ENCODE peak calls at places on chromosome 17, in four cellular contexts. One of them, this sample, is unnamed.

GRCh38 chr17:3911271-3912053 is 4.8 kb downstream of the P2RX1 start:
- DNase-seq in thoracic aorta: no peak
- DNase-seq in hepatocyte: no peak
- DNase-seq in endothelial cell of umbilical vein: no peak
- DNase-seq in this sample: no peak

GRCh38 chr17:41417576-41418015 is 6.8 kb downstream of the KRT37 start:
- DNase-seq in thoracic aorta: no peak
- DNase-seq in hepatocyte: peak
- DNase-seq in endothelial cell of umbilical vein: no peak
- DNase-seq in this sample: no peak

GRCh38 chr17:7444682-7445010 is 215 bp upstream of the CHRNB1 start:
- DNase-seq in thoracic aorta: no peak
- DNase-seq in hepatocyte: no peak
- DNase-seq in endothelial cell of umbilical vein: no peak
- DNase-seq in this sample: no peak

GRCh38 chr17:80068301-80069160 is 32.1 kb downstream of the CCDC40 start:
- DNase-seq in thoracic aorta: no peak
- DNase-seq in hepatocyte: peak
- DNase-seq in endothelial cell of umbilical vein: peak
- DNase-seq in this sample: no peak

GRCh38 chr17:49193513-49194296 is 16.7 kb downstream of the GNGT2 start:
- DNase-seq in thoracic aorta: no peak
- DNase-seq in hepatocyte: peak
- DNase-seq in endothelial cell of umbilical vein: peak
- DNase-seq in this sample: no peak

GRCh38 chr17:69358688-69359596 is 32.0 kb upstream of the ABCA5 start:
- DNase-seq in thoracic aorta: no peak
- DNase-seq in hepatocyte: peak
- DNase-seq in endothelial cell of umbilical vein: peak
- DNase-seq in this sample: no peak

GRCh38 chr17:79133214-79133613 is 58.6 kb downstream of the ENGASE start:
- DNase-seq in thoracic aorta: no peak
- DNase-seq in hepatocyte: no peak
- DNase-seq in endothelial cell of umbilical vein: no peak
- DNase-seq in this sample: no peak

GRCh38 chr17:31792007-31792585 is 66.9 kb downstream of the COPRS start:
- DNase-seq in thoracic aorta: no peak
- DNase-seq in hepatocyte: no peak
- DNase-seq in endothelial cell of umbilical vein: no peak
- DNase-seq in this sample: no peak

GRCh38 chr17:43791589-43791988 is 11.4 kb downstream of the CFAP97D1 start:
- DNase-seq in thoracic aorta: no peak
- DNase-seq in hepatocyte: no peak
- DNase-seq in endothelial cell of umbilical vein: peak
- DNase-seq in this sample: no peak

GRCh38 chr17:16282522-16282921 is 65.5 kb downstream of the PIGL start:
- DNase-seq in thoracic aorta: no peak
- DNase-seq in hepatocyte: no peak
- DNase-seq in endothelial cell of umbilical vein: peak
- DNase-seq in this sample: no peak

GRCh38 chr17:44176671-44177501 is 6.4 kb downstream of the ASB16 start:
- DNase-seq in thoracic aorta: no peak
- DNase-seq in hepatocyte: peak
- DNase-seq in endothelial cell of umbilical vein: no peak
- DNase-seq in this sample: no peak

GRCh38 chr17:55177159-55177913 is 87.4 kb upstream of the HLF start:
- DNase-seq in thoracic aorta: no peak
- DNase-seq in hepatocyte: no peak
- DNase-seq in endothelial cell of umbilical vein: peak
- DNase-seq in this sample: no peak

GRCh38 chr17:39665642-39666221 is 583 bp downstream of the TCAP start:
- DNase-seq in thoracic aorta: no peak
- DNase-seq in hepatocyte: no peak
- DNase-seq in endothelial cell of umbilical vein: no peak
- DNase-seq in this sample: no peak

GRCh38 chr17:43418441-43419374 is 19.9 kb downstream of the ARL4D start:
- DNase-seq in thoracic aorta: no peak
- DNase-seq in hepatocyte: peak
- DNase-seq in endothelial cell of umbilical vein: no peak
- DNase-seq in this sample: peak

GRCh38 chr17:6639651-6640535 is 618 bp downstream of the KIAA0753 start:
- DNase-seq in thoracic aorta: no peak
- DNase-seq in hepatocyte: peak
- DNase-seq in endothelial cell of umbilical vein: peak
- DNase-seq in this sample: no peak

GRCh38 chr17:61286449-61286848 is 113.2 kb upstream of the TBX2 start:
- DNase-seq in thoracic aorta: no peak
- DNase-seq in hepatocyte: no peak
- DNase-seq in endothelial cell of umbilical vein: no peak
- DNase-seq in this sample: no peak

GRCh38 chr17:82684207-82684903 is 14.1 kb downstream of the RAB40B start:
- DNase-seq in thoracic aorta: no peak
- DNase-seq in hepatocyte: peak
- DNase-seq in endothelial cell of umbilical vein: no peak
- DNase-seq in this sample: no peak

GRCh38 chr17:11555530-11555929 is 42.7 kb upstream of the DNAH9 start:
- DNase-seq in thoracic aorta: no peak
- DNase-seq in hepatocyte: no peak
- DNase-seq in endothelial cell of umbilical vein: no peak
- DNase-seq in this sample: no peak

GRCh38 chr17:30232822-30233427 is 2.6 kb downstream of the SLC6A4 start:
- DNase-seq in thoracic aorta: no peak
- DNase-seq in hepatocyte: peak
- DNase-seq in endothelial cell of umbilical vein: no peak
- DNase-seq in this sample: no peak

GRCh38 chr17:80724723-80725388 is 180.2 kb downstream of the RPTOR start:
- DNase-seq in thoracic aorta: no peak
- DNase-seq in hepatocyte: peak
- DNase-seq in endothelial cell of umbilical vein: no peak
- DNase-seq in this sample: peak

GRCh38 chr17:82296511-82297279 is 20.7 kb downstream of the CD7 start:
- DNase-seq in thoracic aorta: no peak
- DNase-seq in hepatocyte: no peak
- DNase-seq in endothelial cell of umbilical vein: no peak
- DNase-seq in this sample: no peak

GRCh38 chr17:81479175-81479574 is 33.4 kb downstream of the ACTG1 start:
- DNase-seq in thoracic aorta: no peak
- DNase-seq in hepatocyte: no peak
- DNase-seq in endothelial cell of umbilical vein: no peak
- DNase-seq in this sample: no peak

GRCh38 chr17:2050871-2051387 is 4.0 kb upstream of the HIC1 start:
- DNase-seq in thoracic aorta: no peak
- DNase-seq in hepatocyte: peak
- DNase-seq in endothelial cell of umbilical vein: no peak
- DNase-seq in this sample: no peak

DNA sequence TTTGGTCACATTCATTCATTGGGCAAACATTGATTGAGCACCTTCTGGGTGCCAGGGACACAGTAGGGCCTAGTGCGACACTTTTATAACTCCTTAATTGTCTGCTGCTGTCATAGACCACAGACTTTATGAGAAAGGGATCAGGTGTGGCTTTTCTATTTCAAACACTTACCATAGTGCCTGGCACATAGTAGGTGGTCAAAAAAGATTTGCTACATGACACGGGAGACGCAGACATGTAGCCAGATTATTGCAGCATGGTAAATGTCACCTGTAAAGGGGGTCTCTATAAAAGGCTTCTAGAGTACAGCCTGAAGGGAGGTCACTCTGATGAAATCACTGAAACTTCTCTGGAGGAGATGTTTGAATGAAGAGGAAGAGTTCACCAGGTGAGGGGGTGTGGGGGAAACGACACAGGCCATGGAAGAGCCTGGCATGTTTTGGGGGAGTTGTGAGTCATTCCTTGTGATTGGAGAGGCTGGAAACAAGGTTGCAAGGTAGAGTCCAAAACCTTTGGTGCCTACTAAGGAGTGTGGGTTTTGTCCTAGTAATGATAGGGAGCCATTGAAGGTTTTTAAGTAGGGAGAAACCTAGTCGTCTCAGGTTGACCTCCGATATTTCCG is 1.6 kb downstream of the RSAD1 start:
- DNase-seq in thoracic aorta: no peak
- DNase-seq in hepatocyte: no peak
- DNase-seq in endothelial cell of umbilical vein: no peak
- DNase-seq in this sample: no peak
- H3K4me3 ChIP-seq in thoracic aorta: peak
- H3K4me3 ChIP-seq in hepatocyte: no peak
- H3K4me3 ChIP-seq in endothelial cell of umbilical vein: no peak
- H3K4me3 ChIP-seq in this sample: no peak

GRCh38 chr17:73657473-73658116 is 13.3 kb upstream of the SDK2 start:
- DNase-seq in thoracic aorta: no peak
- DNase-seq in hepatocyte: peak
- DNase-seq in endothelial cell of umbilical vein: no peak
- DNase-seq in this sample: no peak
- TF ChIP-seq CTCF in thoracic aorta: peak
- TF ChIP-seq CTCF in hepatocyte: peak
- TF ChIP-seq CTCF in endothelial cell of umbilical vein: no peak
- TF ChIP-seq CTCF in this sample: peak

DNA sequence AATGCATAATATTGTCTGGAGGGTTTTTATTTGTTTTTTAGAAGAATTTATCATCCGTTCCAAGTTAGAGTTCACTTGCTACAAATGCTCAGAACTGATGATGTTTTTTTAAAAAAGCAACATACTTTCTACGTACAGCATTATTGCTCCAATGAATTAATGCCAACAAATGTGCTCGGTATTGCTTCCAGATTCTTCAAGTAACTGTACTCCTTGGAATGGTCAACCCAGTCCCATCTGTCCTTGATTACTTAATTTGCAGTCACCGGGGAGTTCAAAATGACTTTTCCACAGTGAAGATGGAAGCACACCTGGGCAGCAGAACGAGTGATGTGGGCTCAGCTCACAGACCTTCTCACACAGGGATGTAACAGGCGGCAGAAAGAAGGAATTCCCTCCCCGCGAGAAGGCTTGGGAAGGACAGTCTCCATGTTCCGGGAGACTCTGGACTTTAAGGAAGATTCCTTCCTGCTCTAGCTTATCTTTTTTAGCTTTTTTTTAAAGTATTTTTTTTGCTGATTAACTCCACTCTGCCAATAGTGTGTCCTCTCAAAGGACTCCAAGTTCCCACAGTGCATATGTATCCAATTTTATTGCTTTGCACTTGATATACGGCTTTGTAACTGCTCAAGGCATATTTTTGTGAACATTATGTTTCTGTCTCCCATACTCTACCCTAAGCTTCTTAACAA is 68.9 kb downstream of the NXN start:
- DNase-seq in thoracic aorta: no peak
- DNase-seq in hepatocyte: no peak
- DNase-seq in endothelial cell of umbilical vein: no peak
- DNase-seq in this sample: no peak
- H3K4me3 ChIP-seq in thoracic aorta: no peak
- H3K4me3 ChIP-seq in hepatocyte: peak
- H3K4me3 ChIP-seq in endothelial cell of umbilical vein: no peak
- H3K4me3 ChIP-seq in this sample: peak

GRCh38 chr17:51491416-51491815 is 231.1 kb downstream of the UTP18 start:
- DNase-seq in thoracic aorta: no peak
- DNase-seq in hepatocyte: no peak
- DNase-seq in endothelial cell of umbilical vein: no peak
- DNase-seq in this sample: no peak

GRCh38 chr17:51493206-51493605 is 232.9 kb downstream of the UTP18 start:
- DNase-seq in thoracic aorta: no peak
- DNase-seq in hepatocyte: no peak
- DNase-seq in endothelial cell of umbilical vein: no peak
- DNase-seq in this sample: no peak

GRCh38 chr17:51486885-51487520 is 226.7 kb downstream of the UTP18 start:
- DNase-seq in thoracic aorta: no peak
- DNase-seq in hepatocyte: no peak
- DNase-seq in endothelial cell of umbilical vein: no peak
- DNase-seq in this sample: no peak

GRCh38 chr17:51486091-51486490 is 225.7 kb downstream of the UTP18 start:
- DNase-seq in thoracic aorta: no peak
- DNase-seq in hepatocyte: no peak
- DNase-seq in endothelial cell of umbilical vein: no peak
- DNase-seq in this sample: no peak

GRCh38 chr17:51487947-51488346 is 227.6 kb downstream of the UTP18 start:
- DNase-seq in thoracic aorta: no peak
- DNase-seq in hepatocyte: peak
- DNase-seq in endothelial cell of umbilical vein: no peak
- DNase-seq in this sample: no peak
- TF ChIP-seq CTCF in thoracic aorta: no peak
- TF ChIP-seq CTCF in hepatocyte: peak
- TF ChIP-seq CTCF in endothelial cell of umbilical vein: no peak
- TF ChIP-seq CTCF in this sample: no peak

GRCh38 chr17:64781394-64781793 is 119.3 kb upstream of the SMURF2 start:
- DNase-seq in thoracic aorta: no peak
- DNase-seq in hepatocyte: peak
- DNase-seq in endothelial cell of umbilical vein: peak
- DNase-seq in this sample: no peak
- H3K4me3 ChIP-seq in thoracic aorta: peak
- H3K4me3 ChIP-seq in hepatocyte: no peak
- H3K4me3 ChIP-seq in endothelial cell of umbilical vein: peak
- H3K4me3 ChIP-seq in this sample: no peak

DNA sequence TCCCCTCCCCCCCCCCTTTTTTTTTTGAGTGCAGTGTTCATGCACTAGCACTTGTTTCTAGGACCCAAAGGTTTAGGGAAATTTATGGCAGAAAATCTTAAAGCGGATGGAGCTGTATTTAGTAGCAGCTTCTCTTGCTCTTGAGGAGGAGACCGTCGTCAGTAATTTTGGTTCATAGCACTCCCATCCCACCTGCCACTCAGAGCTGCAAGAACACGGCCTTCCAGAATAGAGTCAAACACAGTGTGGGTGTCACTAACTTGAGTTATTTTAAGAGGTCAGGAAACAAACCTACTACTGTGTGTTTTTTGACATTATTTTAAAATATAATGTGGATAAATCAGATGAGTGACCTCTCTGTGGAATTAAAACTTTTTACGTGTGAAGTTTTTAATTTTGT is 37.3 kb downstream of the SEC14L1 start:
- DNase-seq in thoracic aorta: no peak
- DNase-seq in hepatocyte: no peak
- DNase-seq in endothelial cell of umbilical vein: no peak
- DNase-seq in this sample: no peak
- TF ChIP-seq CTCF in thoracic aorta: no peak
- TF ChIP-seq CTCF in hepatocyte: no peak
- TF ChIP-seq CTCF in endothelial cell of umbilical vein: no peak
- TF ChIP-seq CTCF in this sample: no peak

GRCh38 chr17:57636985-57637667 is 108.0 kb downstream of the CCDC182 start:
- DNase-seq in thoracic aorta: no peak
- DNase-seq in hepatocyte: no peak
- DNase-seq in endothelial cell of umbilical vein: no peak
- DNase-seq in this sample: no peak
- H3K4me3 ChIP-seq in thoracic aorta: no peak
- H3K4me3 ChIP-seq in hepatocyte: no peak
- H3K4me3 ChIP-seq in endothelial cell of umbilical vein: no peak
- H3K4me3 ChIP-seq in this sample: no peak

GRCh38 chr17:45311762-45312476 is 4.9 kb downstream of the MAP3K14 start:
- DNase-seq in thoracic aorta: no peak
- DNase-seq in hepatocyte: peak
- DNase-seq in endothelial cell of umbilical vein: no peak
- DNase-seq in this sample: no peak

GRCh38 chr17:45310380-45311324 is 6.2 kb downstream of the MAP3K14 start:
- DNase-seq in thoracic aorta: no peak
- DNase-seq in hepatocyte: no peak
- DNase-seq in endothelial cell of umbilical vein: no peak
- DNase-seq in this sample: no peak

GRCh38 chr17:45309400-45309799 is 7.4 kb downstream of the MAP3K14 start:
- DNase-seq in thoracic aorta: no peak
- DNase-seq in hepatocyte: no peak
- DNase-seq in endothelial cell of umbilical vein: no peak
- DNase-seq in this sample: no peak

GRCh38 chr17:45312477-45313418 is 4.1 kb downstream of the MAP3K14 start:
- DNase-seq in thoracic aorta: no peak
- DNase-seq in hepatocyte: no peak
- DNase-seq in endothelial cell of umbilical vein: no peak
- DNase-seq in this sample: no peak

GRCh38 chr17:45311406-45311761 is 5.4 kb downstream of the MAP3K14 start:
- DNase-seq in thoracic aorta: no peak
- DNase-seq in hepatocyte: no peak
- DNase-seq in endothelial cell of umbilical vein: no peak
- DNase-seq in this sample: no peak
- TF ChIP-seq CTCF in thoracic aorta: no peak
- TF ChIP-seq CTCF in hepatocyte: no peak
- TF ChIP-seq CTCF in endothelial cell of umbilical vein: no peak
- TF ChIP-seq CTCF in this sample: peak

This sample was measured in AG09309.